ENCODE peak calls at places on chromosome 6, in four cellular contexts. I is GM12878, C is HepG2, J is K562. R is an unnamed sample.

GRCh38 chr6:70222350-70222749 is 80.5 kb downstream of the COL9A1 start:
- DNase-seq in I (no peak), J (no peak), C (no peak), R (no peak)

GRCh38 chr6:150981669-150982068 is 116.2 kb downstream of the MTHFD1L start:
- DNase-seq in C (no peak), J (no peak), I (no peak), R (no peak)

GRCh38 chr6:36874016-36874442 is 574 bp downstream of the PPIL1 start:
- DNase-seq in I (no peak), C (no peak), J (no peak), R (no peak)

GRCh38 chr6:166418691-166419143 is 36.0 kb upstream of the MPC1 start:
- DNase-seq in I (no peak), C (no peak), J (no peak), R (no peak)

GRCh38 chr6:25026723-25027122 is 91.0 kb upstream of the RIPOR2 start:
- DNase-seq in C (no peak), J (no peak), I (no peak), R (no peak)

GRCh38 chr6:139748353-139749146 is 374.1 kb upstream of the CITED2 start:
- DNase-seq in J (peak; percentile 15), C (peak; percentile 27), I (no peak), R (no peak)

GRCh38 chr6:136967874-136968752 is 46.0 kb downstream of the SLC35D3 start:
- DNase-seq in J (peak; percentile 83), C (peak; percentile 69), I (peak; percentile 35), R (peak; percentile 85)

GRCh38 chr6:75334266-75335040 is 49.9 kb upstream of the TMEM30A start:
- DNase-seq in C (no peak), I (no peak), J (no peak), R (peak; percentile 49)

GRCh38 chr6:122869437-122870024 is 80.5 kb downstream of the SMPDL3A start:
- DNase-seq in C (peak; percentile 53), J (peak; percentile 25), I (no peak), R (peak; percentile 73)

GRCh38 chr6:38567436-38567835 is 72.3 kb downstream of the BTBD9 start:
- DNase-seq in C (no peak), J (no peak), I (no peak), R (no peak)

GRCh38 chr6:108651781-108652227 is 91.1 kb downstream of the FOXO3 start:
- DNase-seq in J (no peak), I (no peak), C (no peak), R (no peak)

GRCh38 chr6:94389218-94389617 is 969.9 kb upstream of the EPHA7 start:
- DNase-seq in J (no peak), I (no peak), C (no peak), R (no peak)

DNA sequence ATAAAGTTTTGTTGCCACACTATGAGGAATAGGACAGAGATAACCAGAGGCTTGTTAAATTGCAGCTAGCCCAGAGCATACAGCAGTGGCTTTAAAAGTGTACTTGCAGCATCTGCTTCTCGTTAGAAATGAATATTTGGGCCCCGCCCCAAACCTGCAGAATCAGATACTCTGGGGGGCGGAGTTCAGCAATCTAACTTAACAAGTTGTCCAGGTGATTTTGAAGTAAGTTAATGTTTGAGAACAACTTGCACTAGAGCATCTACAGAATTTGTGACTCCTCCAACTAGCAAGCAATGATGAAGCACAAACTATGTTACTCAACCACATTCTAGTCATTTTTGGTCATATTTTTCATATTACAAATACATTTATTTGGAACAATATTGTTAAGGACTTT is 10.6 kb upstream of the SUPT3H start:
- DNase-seq in J (no peak), I (no peak), C (no peak), R (no peak)
- TF ChIP-seq SP1 in J (no peak), I (no peak), C (no peak), R (no peak)

GRCh38 chr6:170429457-170429856 is 122.9 kb downstream of the FAM120B start:
- DNase-seq in J (peak; percentile 44), I (no peak), C (peak; percentile 24), R (no peak)
- TF ChIP-seq FOXK2 in J (no peak), I (no peak), C (no peak), R (no peak)

DNA sequence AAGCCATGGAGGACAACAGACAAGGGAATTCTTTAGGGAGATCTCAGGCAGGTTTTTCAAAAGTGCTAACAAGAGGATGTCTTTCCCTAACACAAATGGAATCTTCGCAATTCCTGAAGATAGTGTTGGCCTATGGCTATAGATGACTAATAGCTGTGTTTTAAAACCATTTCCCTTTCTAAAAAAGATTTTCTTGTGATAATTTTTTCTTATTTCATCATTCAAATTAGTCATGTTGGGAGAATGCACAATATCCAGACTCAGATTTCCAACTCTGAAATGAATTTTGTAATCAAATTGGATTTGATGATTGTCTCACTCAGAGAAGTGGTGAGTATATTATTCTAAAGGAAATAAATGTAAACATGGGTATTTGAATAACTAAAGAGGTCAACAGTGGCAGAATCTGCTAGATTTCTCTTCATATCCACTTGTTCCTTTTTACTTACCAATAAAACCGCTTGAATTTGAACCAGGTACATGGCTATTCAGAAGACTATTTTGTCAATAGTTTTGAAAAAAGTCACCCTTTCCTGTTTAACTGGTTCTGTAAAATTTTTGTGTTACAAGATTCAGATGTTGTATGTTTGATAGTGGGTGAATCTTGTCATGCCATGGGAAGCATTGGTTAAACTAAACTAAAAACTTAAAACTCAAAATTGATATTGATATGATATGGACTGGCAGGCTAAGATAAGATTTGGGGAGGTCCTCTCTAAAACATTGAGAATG is 1223.7 kb upstream of the EYS start:
- DNase-seq in J (no peak), C (no peak), I (no peak), R (no peak)
- TF ChIP-seq SP1 in J (no peak), C (no peak), I (no peak), R (no peak)

GRCh38 chr6:164037165-164037564 is 622.6 kb downstream of the QKI start:
- DNase-seq in C (no peak), J (no peak), I (no peak), R (no peak)

GRCh38 chr6:164035912-164036485 is 621.5 kb downstream of the QKI start:
- DNase-seq in C (no peak), I (no peak), J (no peak), R (no peak)

GRCh38 chr6:164039954-164040375 is 625.4 kb downstream of the QKI start:
- DNase-seq in C (no peak), I (no peak), J (peak; percentile 99), R (no peak)

GRCh38 chr6:164034602-164035140 is 620.2 kb downstream of the QKI start:
- DNase-seq in J (no peak), C (no peak), I (no peak), R (no peak)
- TF ChIP-seq FOXK2 in J (no peak), C (no peak), I (no peak), R (no peak)

DNA sequence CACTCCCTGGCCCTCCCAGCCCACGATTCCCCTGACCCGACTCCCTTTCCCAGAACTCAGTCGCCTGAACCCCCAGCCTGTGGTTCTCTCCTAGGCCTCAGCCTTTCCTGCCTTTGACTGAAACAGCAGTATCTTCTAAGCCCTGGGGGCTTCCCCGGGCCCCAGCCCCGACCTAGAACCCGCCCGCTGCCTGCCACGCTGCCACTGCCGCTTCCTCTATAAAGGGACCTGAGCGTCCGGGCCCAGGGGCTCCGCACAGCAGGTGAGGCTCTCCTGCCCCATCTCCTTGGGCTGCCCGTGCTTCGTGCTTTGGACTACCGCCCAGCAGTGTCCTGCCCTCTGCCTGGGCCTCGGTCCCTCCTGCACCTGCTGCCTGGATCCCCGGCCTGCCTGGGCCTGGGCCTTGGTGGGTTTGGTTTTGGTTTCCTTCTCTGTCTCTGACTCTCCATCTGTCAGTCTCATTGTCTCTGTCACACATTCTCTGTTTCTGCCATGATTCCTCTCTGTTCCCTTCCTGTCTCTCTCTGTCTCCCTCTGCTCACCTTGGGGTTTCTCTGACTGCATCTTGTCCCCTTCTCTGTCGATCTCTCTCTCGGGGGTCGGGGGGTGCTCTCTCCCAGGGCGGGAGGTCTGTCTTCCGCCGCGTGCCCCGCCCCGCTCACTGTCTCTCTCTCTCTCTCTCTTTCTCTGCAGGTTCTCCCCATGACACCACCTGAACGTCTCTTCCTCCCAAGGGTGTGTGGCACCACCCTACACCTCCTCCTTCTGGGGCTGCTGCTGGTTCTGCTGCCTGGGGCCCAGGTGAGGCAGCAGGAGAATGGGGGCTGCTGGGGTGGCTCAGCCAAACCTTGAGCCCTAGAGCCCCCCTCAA is at the start of gene LTA:
- DNase-seq in C (no peak), J (no peak), I (no peak), R (no peak)
- TF ChIP-seq SP1 in C (no peak), J (no peak), I (no peak), R (no peak)

GRCh38 chr6:17574871-17575560 is 25.1 kb upstream of the FAM8A1 start:
- DNase-seq in I (no peak), C (no peak), J (no peak), R (no peak)
- TF ChIP-seq FOXK2 in I (no peak), C (no peak), J (no peak), R (no peak)

GRCh38 chr6:14040042-14040441 is 77.5 kb upstream of the CD83 start:
- DNase-seq in I (no peak), C (peak; percentile 11), J (peak; percentile 44), R (no peak)

GRCh38 chr6:14039038-14039437 is 78.5 kb upstream of the CD83 start:
- DNase-seq in J (peak; percentile 82), I (no peak), C (no peak), R (no peak)

GRCh38 chr6:14037402-14038277 is 79.9 kb upstream of the CD83 start:
- DNase-seq in J (no peak), C (no peak), I (no peak), R (no peak)

GRCh38 chr6:14036911-14037310 is 80.7 kb upstream of the CD83 start:
- DNase-seq in J (no peak), C (no peak), I (no peak), R (no peak)

GRCh38 chr6:14038636-14039035 is 78.9 kb upstream of the CD83 start:
- DNase-seq in I (no peak), J (no peak), C (no peak), R (no peak)
- TF ChIP-seq SP1 in I (no peak), J (no peak), C (no peak), R (no peak)

R was measured in HEK293T.